ENCODE peak calls at places on chromosomes 2 and 18, in six cellular contexts. C is K562, E is SK-N-SH, J is H1, F is HepG2, A is GM12878. G is an unnamed sample.

GRCh38 chr2:189252991-189253680 is 73.6 kb upstream of the COL5A2 start:
- DNase-seq in E (no peak), J (no peak), C (no peak), A (no peak), F (no peak), G (no peak)

GRCh38 chr2:25161055-25161781 is 7.2 kb downstream of the POMC start:
- DNase-seq in C (no peak), J (peak), E (no peak), F (no peak), A (no peak), G (no peak)

GRCh38 chr2:164777847-164778246 is 63.8 kb downstream of the COBLL1 start:
- DNase-seq in J (no peak), F (no peak), A (no peak), E (no peak), C (no peak), G (no peak)

GRCh38 chr18:75129717-75130477 is 79.0 kb downstream of the PTGR3 start:
- DNase-seq in F (no peak), C (no peak), A (no peak), J (peak), E (no peak), G (no peak)

GRCh38 chr18:13219012-13219396 is 444 bp downstream of the LDLRAD4 start:
- DNase-seq in J (no peak), F (no peak), A (no peak), E (no peak), C (no peak), G (no peak)

GRCh38 chr2:66695211-66695735 is 260.3 kb downstream of the MEIS1 start:
- DNase-seq in J (no peak), C (no peak), E (no peak), A (no peak), F (no peak), G (no peak)

GRCh38 chr18:55477537-55478300 is 110.3 kb downstream of the TCF4 start:
- DNase-seq in E (no peak), C (no peak), J (no peak), F (no peak), A (peak), G (no peak)

GRCh38 chr2:45776160-45776955 is 124.9 kb downstream of the PRKCE start:
- DNase-seq in E (no peak), J (no peak), A (no peak), F (no peak), C (no peak), G (no peak)

GRCh38 chr18:59264136-59264571 is 9.1 kb downstream of the RAX start:
- DNase-seq in C (no peak), E (peak), A (no peak), F (no peak), J (peak), G (no peak)

GRCh38 chr2:146984014-146984413 is 860.8 kb upstream of the ACVR2A start:
- DNase-seq in F (no peak), J (no peak), E (no peak), C (no peak), A (no peak), G (no peak)

GRCh38 chr2:101387151-101387807 is at the start of gene CREG2:
- DNase-seq in E (peak), A (no peak), F (peak), J (peak), C (peak), G (peak)

GRCh38 chr2:224778474-224778877 is 62.3 kb upstream of the CCDC195 start:
- DNase-seq in A (peak), E (peak), J (peak), F (peak), C (peak), G (peak)

GRCh38 chr2:203484266-203485112 is 50.6 kb downstream of the RAPH1 start:
- DNase-seq in F (peak), C (peak), E (no peak), A (peak), J (no peak), G (peak)

GRCh38 chr2:191171708-191172355 is 21.0 kb upstream of the STAT4 start:
- DNase-seq in J (no peak), E (no peak), C (no peak), A (no peak), F (no peak), G (no peak)

GRCh38 chr18:10312316-10313015 is 142.0 kb upstream of the APCDD1 start:
- DNase-seq in E (no peak), J (no peak), A (no peak), C (no peak), F (peak), G (no peak)

DNA sequence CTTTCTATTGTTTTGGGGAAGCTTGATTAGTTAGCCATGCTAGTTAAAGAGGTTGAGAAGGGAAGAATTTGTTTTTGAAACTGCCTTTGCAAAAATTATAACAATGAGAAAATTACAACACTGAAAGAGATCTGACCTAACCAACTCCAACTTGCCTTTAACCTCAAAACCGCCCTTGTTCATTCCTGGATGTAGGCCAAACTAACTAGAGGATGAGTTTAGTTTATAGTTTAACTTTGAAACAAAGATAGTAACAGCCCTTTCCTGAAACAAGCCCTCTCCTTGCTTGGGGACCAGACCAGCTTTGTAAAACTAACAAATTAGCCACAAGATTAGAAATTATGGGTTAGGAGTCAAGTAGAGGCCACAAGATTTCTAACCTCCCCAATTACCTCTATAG is 713.9 kb downstream of the CPS1 start:
- DNase-seq in F (no peak), C (no peak), A (no peak), E (no peak), J (no peak), G (no peak)
- TF ChIP-seq GABPA in F (no peak), C (no peak), A (no peak), E (no peak), J (no peak), G (no peak)

GRCh38 chr2:73859721-73860586 is 31.2 kb downstream of the STAMBP start:
- DNase-seq in F (peak), J (no peak), C (no peak), A (no peak), E (no peak), G (no peak)
- TF ChIP-seq GABPA in F (no peak), J (no peak), C (no peak), A (no peak), E (no peak), G (no peak)

DNA sequence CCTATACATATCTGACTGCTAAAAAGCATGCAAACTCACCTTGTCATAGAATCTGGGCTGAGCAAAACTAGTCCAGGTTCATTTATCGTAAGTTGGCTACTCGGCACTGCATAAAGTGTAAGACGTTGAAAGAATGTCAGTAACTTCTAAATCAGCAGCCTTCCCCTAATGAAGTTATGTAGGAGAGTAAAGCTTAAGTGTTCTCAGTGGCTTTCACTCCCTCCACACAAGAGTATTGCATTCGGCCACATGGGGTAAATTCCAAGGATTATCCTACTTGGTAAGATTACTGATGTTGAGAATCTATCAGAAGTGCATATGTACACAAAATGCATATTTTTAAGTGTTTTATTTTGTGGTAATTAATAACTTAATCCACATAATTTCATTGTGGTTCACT is 130.1 kb downstream of the LCLAT1 start:
- DNase-seq in J (no peak), F (no peak), A (no peak), C (no peak), E (no peak), G (no peak)
- TF ChIP-seq GABPA in J (no peak), F (no peak), A (no peak), C (no peak), E (no peak), G (no peak)

DNA sequence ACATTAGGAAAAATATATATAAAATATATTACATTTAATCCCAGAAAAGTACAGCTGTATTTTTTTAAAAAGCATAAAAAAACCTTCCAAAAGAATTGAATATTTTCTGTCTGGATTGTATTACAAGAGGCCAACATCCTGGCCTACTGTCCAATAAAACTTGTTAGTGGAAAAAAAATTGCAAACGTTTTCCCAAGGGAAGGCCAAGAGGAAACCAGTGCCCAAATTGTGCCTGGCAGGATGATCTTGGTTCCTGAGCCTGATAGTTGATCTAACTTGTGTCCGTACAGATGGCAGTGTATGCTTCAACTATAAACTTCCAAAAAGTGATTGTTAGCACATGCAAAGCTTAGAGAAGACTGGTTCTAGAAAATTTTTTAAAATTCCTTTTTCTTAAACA is 90.6 kb upstream of the LPIN2 start:
- DNase-seq in J (no peak), F (no peak), E (no peak), C (no peak), A (no peak), G (no peak)
- TF ChIP-seq GABPA in J (no peak), F (no peak), E (no peak), C (no peak), A (no peak), G (no peak)

DNA sequence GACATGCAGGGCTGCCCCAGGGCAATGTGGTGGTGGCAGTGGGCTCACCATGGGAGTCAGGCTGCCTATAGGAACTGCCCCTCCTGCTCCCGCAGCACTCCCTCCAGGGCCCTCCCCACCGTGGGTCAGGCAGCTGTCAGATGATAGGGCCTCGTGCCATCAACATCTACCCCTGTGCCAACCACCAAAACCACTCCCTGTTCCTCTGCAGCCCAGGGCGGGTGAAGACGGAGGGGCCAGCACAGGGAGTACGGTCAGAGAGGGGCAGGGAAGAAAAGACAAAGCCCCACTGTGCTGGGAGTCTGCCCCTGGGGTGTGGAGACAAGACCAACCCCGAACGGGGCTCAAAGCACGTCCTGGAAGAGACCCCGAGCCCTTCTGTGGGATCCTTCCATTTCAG is 97.4 kb downstream of the TNS1 start:
- DNase-seq in J (no peak), C (no peak), A (no peak), F (no peak), E (no peak), G (no peak)
- TF ChIP-seq GABPA in J (no peak), C (no peak), A (no peak), F (no peak), E (no peak), G (no peak)

GRCh38 chr18:984004-984403 is 79.3 kb downstream of the ADCYAP1 start:
- DNase-seq in F (no peak), A (no peak), C (no peak), E (no peak), J (no peak), G (no peak)
- TF ChIP-seq GABPA in F (no peak), A (no peak), C (no peak), E (no peak), J (no peak), G (no peak)

G was measured in HL-60.